ENCODE peak calls at places on chromosomes 6 and 20, in five cellular contexts. One of them, this sample, is unnamed.
A peak's percentile ranks its signal among the peaks of the same experiment; 100 is the strongest.

GRCh38 chr20:49568491-49569151 is 684 bp upstream of the PTGIS start:
- DNase-seq in fibroblast of lung: no peak
- DNase-seq in coronary artery: peak; percentile 74
- DNase-seq in PC-3: no peak
- DNase-seq in upper lobe of right lung: no peak
- DNase-seq in this sample: no peak

GRCh38 chr6:137904822-137905617 is 38.0 kb downstream of the TNFAIP3 start:
- DNase-seq in PC-3: no peak
- DNase-seq in coronary artery: no peak
- DNase-seq in upper lobe of right lung: no peak
- DNase-seq in fibroblast of lung: no peak
- DNase-seq in this sample: no peak

GRCh38 chr6:135675862-135676261 is 175.6 kb upstream of the PDE7B start:
- DNase-seq in fibroblast of lung: peak; percentile 59
- DNase-seq in PC-3: peak; percentile 38
- DNase-seq in coronary artery: no peak
- DNase-seq in upper lobe of right lung: no peak
- DNase-seq in this sample: peak; percentile 29

GRCh38 chr20:19631410-19631809 is 126.6 kb upstream of the RIN2 start:
- DNase-seq in coronary artery: no peak
- DNase-seq in fibroblast of lung: peak; percentile 15
- DNase-seq in upper lobe of right lung: no peak
- DNase-seq in PC-3: no peak
- DNase-seq in this sample: no peak

GRCh38 chr6:10719386-10720228 is 3.3 kb upstream of the TMEM14C start:
- DNase-seq in coronary artery: no peak
- DNase-seq in fibroblast of lung: peak; percentile 25
- DNase-seq in PC-3: peak; percentile 62
- DNase-seq in upper lobe of right lung: peak; percentile 64
- DNase-seq in this sample: no peak

GRCh38 chr20:20255104-20255503 is 112.8 kb upstream of the INSM1 start:
- DNase-seq in upper lobe of right lung: no peak
- DNase-seq in PC-3: no peak
- DNase-seq in fibroblast of lung: no peak
- DNase-seq in coronary artery: no peak
- DNase-seq in this sample: no peak

GRCh38 chr20:63751471-63752271 is 12.1 kb downstream of the SLC2A4RG start:
- DNase-seq in PC-3: no peak
- DNase-seq in coronary artery: no peak
- DNase-seq in upper lobe of right lung: no peak
- DNase-seq in fibroblast of lung: no peak
- DNase-seq in this sample: no peak

GRCh38 chr20:39960522-39961420 is 728.3 kb downstream of the MAFB start:
- DNase-seq in coronary artery: no peak
- DNase-seq in upper lobe of right lung: no peak
- DNase-seq in PC-3: no peak
- DNase-seq in fibroblast of lung: no peak
- DNase-seq in this sample: no peak

GRCh38 chr6:139943391-139943790 is 568.9 kb upstream of the CITED2 start:
- DNase-seq in upper lobe of right lung: no peak
- DNase-seq in PC-3: peak; percentile 65
- DNase-seq in fibroblast of lung: peak; percentile 84
- DNase-seq in coronary artery: no peak
- DNase-seq in this sample: peak; percentile 83

GRCh38 chr6:490251-491037 is 98.9 kb downstream of the IRF4 start:
- DNase-seq in fibroblast of lung: no peak
- DNase-seq in PC-3: no peak
- DNase-seq in upper lobe of right lung: no peak
- DNase-seq in coronary artery: no peak
- DNase-seq in this sample: no peak

GRCh38 chr6:79034865-79035264 is 43.2 kb downstream of the PHIP start:
- DNase-seq in upper lobe of right lung: no peak
- DNase-seq in coronary artery: no peak
- DNase-seq in PC-3: no peak
- DNase-seq in fibroblast of lung: no peak
- DNase-seq in this sample: peak; percentile 27

GRCh38 chr6:158353851-158354508 is 41.7 kb downstream of the TULP4 start:
- DNase-seq in fibroblast of lung: peak; percentile 49
- DNase-seq in upper lobe of right lung: no peak
- DNase-seq in PC-3: no peak
- DNase-seq in coronary artery: no peak
- DNase-seq in this sample: peak; percentile 65

GRCh38 chr20:39823239-39823638 is 861.1 kb downstream of the DHX35 start:
- DNase-seq in fibroblast of lung: peak; percentile 53
- DNase-seq in upper lobe of right lung: no peak
- DNase-seq in coronary artery: no peak
- DNase-seq in PC-3: no peak
- DNase-seq in this sample: no peak

GRCh38 chr20:46903937-46904336 is 9.3 kb downstream of the EYA2 start:
- DNase-seq in upper lobe of right lung: no peak
- DNase-seq in fibroblast of lung: no peak
- DNase-seq in PC-3: no peak
- DNase-seq in coronary artery: no peak
- DNase-seq in this sample: no peak

GRCh38 chr6:133546098-133546497 is 304.9 kb downstream of the EYA4 start:
- DNase-seq in coronary artery: no peak
- DNase-seq in PC-3: no peak
- DNase-seq in fibroblast of lung: peak; percentile 87
- DNase-seq in upper lobe of right lung: no peak
- DNase-seq in this sample: no peak

GRCh38 chr6:34128045-34128444 is 17.8 kb downstream of the GRM4 start:
- DNase-seq in coronary artery: no peak
- DNase-seq in PC-3: no peak
- DNase-seq in fibroblast of lung: no peak
- DNase-seq in upper lobe of right lung: no peak
- DNase-seq in this sample: no peak

GRCh38 chr20:31698803-31699718 is 23.6 kb downstream of the BCL2L1 start:
- DNase-seq in fibroblast of lung: peak; percentile 95
- DNase-seq in coronary artery: no peak
- DNase-seq in PC-3: peak; percentile 88
- DNase-seq in upper lobe of right lung: no peak
- DNase-seq in this sample: peak; percentile 100

GRCh38 chr6:17932362-17932852 is 55.0 kb downstream of the KIF13A start:
- DNase-seq in upper lobe of right lung: no peak
- DNase-seq in coronary artery: peak; percentile 84
- DNase-seq in fibroblast of lung: peak; percentile 83
- DNase-seq in PC-3: no peak
- DNase-seq in this sample: peak; percentile 88

GRCh38 chr6:161374971-161375873 is 101.4 kb upstream of the AGPAT4 start:
- DNase-seq in fibroblast of lung: peak; percentile 76
- DNase-seq in upper lobe of right lung: peak; percentile 89
- DNase-seq in coronary artery: no peak
- DNase-seq in PC-3: peak; percentile 48
- DNase-seq in this sample: peak; percentile 64

GRCh38 chr20:48760403-48760889 is 67.4 kb downstream of the PREX1 start:
- DNase-seq in upper lobe of right lung: no peak
- DNase-seq in fibroblast of lung: no peak
- DNase-seq in coronary artery: no peak
- DNase-seq in PC-3: peak; percentile 86
- DNase-seq in this sample: peak; percentile 69

GRCh38 chr6:2378891-2379652 is 133.7 kb upstream of the GMDS start:
- DNase-seq in coronary artery: no peak
- DNase-seq in fibroblast of lung: peak; percentile 49
- DNase-seq in PC-3: peak; percentile 67
- DNase-seq in upper lobe of right lung: no peak
- DNase-seq in this sample: peak; percentile 84

GRCh38 chr20:21522479-21523397 is 8.9 kb upstream of the NKX2-2 start:
- DNase-seq in fibroblast of lung: no peak
- DNase-seq in upper lobe of right lung: no peak
- DNase-seq in coronary artery: peak; percentile 55
- DNase-seq in PC-3: peak; percentile 44
- DNase-seq in this sample: no peak

GRCh38 chr20:21526776-21527175 is 12.9 kb upstream of the NKX2-2 start:
- DNase-seq in coronary artery: peak; percentile 21
- DNase-seq in upper lobe of right lung: no peak
- DNase-seq in fibroblast of lung: no peak
- DNase-seq in PC-3: peak; percentile 31
- DNase-seq in this sample: no peak

GRCh38 chr20:21521596-21522478 is 8.0 kb upstream of the NKX2-2 start:
- DNase-seq in fibroblast of lung: no peak
- DNase-seq in upper lobe of right lung: no peak
- DNase-seq in coronary artery: no peak
- DNase-seq in PC-3: no peak
- DNase-seq in this sample: no peak

GRCh38 chr20:21523398-21523868 is 9.6 kb upstream of the NKX2-2 start:
- DNase-seq in coronary artery: peak; percentile 31
- DNase-seq in fibroblast of lung: no peak
- DNase-seq in upper lobe of right lung: no peak
- DNase-seq in PC-3: no peak
- DNase-seq in this sample: no peak

DNA sequence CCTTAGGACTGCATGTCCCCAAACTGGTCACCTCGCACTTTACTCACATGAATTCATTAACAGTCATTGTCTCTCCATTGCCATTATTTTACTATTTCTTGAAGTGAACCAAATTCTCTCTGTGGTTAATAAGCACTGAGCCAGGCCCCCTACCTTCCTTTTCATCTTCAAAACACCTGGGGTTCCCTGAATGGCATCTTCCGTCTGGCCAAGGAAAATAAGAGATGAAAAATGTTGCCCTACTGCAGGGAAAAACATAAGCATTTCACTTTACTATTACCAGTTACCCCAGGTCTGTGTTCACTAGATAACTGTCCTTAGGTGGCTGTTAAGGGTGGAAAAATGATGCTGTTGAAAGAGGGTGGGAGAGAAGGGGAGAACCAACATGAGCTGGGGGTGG is 10.0 kb upstream of the NKX2-2 start:
- DNase-seq in fibroblast of lung: no peak
- DNase-seq in upper lobe of right lung: no peak
- DNase-seq in PC-3: no peak
- DNase-seq in coronary artery: peak; percentile 11
- DNase-seq in this sample: no peak
- H3K4me3 ChIP-seq in fibroblast of lung: no peak overlapping the region
- H3K4me3 ChIP-seq in upper lobe of right lung: no peak overlapping the region
- H3K4me3 ChIP-seq in PC-3: no peak overlapping the region
- H3K4me3 ChIP-seq in coronary artery: no peak overlapping the region
- H3K4me3 ChIP-seq in this sample: no peak overlapping the region

GRCh38 chr20:35602851-35603495 is 12.7 kb upstream of the SPAG4 start:
- DNase-seq in upper lobe of right lung: no peak
- DNase-seq in coronary artery: no peak
- DNase-seq in PC-3: no peak
- DNase-seq in fibroblast of lung: no peak
- DNase-seq in this sample: no peak

GRCh38 chr20:35601990-35602389 is 13.6 kb upstream of the SPAG4 start:
- DNase-seq in fibroblast of lung: no peak
- DNase-seq in coronary artery: no peak
- DNase-seq in upper lobe of right lung: no peak
- DNase-seq in PC-3: no peak
- DNase-seq in this sample: no peak

GRCh38 chr20:35599776-35600120 is 15.9 kb upstream of the SPAG4 start:
- DNase-seq in PC-3: no peak
- DNase-seq in upper lobe of right lung: no peak
- DNase-seq in fibroblast of lung: no peak
- DNase-seq in coronary artery: no peak
- DNase-seq in this sample: no peak

GRCh38 chr20:35600176-35600995 is 15.2 kb upstream of the SPAG4 start:
- DNase-seq in upper lobe of right lung: no peak
- DNase-seq in PC-3: no peak
- DNase-seq in fibroblast of lung: no peak
- DNase-seq in coronary artery: no peak
- DNase-seq in this sample: no peak

DNA sequence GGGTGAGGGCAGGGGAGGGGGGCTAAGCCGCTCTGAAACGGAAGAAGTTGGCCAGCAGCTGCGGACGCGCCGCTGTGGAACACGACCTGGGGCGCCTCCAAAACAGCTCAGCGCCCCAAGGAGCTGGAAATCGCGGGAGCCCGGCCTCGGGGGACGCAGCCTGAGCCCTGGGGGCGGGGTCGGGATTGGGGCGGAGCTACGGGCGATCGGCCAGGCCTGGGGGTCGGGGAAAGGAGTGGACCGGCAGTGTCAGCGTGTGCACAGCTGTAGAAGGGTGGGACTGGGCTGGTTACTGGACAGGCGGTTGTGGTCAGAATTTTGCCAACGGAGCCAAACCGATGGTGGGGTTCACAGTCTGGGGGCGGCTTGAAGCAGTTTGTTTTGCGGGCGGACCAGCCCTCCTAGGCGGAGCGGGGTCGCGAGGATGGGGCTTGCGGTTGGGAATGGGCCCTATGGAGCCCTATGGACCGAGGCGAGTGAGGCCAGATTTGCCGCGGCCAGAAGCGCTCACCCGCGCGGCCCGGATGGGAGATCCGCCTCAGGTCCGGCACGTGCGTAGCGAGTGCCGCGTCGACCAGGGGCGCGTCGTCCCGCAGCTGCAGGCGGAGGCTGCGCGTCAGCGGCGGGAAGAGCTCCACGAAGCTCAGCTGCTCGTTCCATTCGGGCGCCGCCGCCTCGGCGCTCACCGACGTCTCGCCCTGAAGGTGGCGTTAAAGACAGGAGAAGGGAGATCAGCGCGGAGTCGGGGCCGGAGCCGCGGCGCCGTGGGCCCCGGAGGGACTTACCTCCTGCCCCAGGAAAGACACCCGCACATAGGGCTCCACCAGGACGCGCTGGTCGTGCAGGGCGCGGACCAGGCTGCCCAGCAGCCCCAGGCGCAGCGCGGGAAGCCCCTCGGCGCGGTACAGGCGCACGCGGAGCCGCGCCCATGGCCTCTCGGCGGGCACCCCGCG is 14.3 kb upstream of the SPAG4 start:
- DNase-seq in PC-3: no peak
- DNase-seq in fibroblast of lung: peak; percentile 72
- DNase-seq in coronary artery: no peak
- DNase-seq in upper lobe of right lung: peak; percentile 91
- DNase-seq in this sample: peak; percentile 65
- TF ChIP-seq CTCF in PC-3: no peak
- TF ChIP-seq CTCF in fibroblast of lung: peak; percentile 22
- TF ChIP-seq CTCF in coronary artery: peak; percentile 19
- TF ChIP-seq CTCF in upper lobe of right lung: peak; percentile 51
- TF ChIP-seq CTCF in this sample: peak; percentile 65

GRCh38 chr20:53303361-53303760 is 290.3 kb downstream of the ZNF217 start:
- DNase-seq in PC-3: no peak
- DNase-seq in fibroblast of lung: no peak
- DNase-seq in upper lobe of right lung: no peak
- DNase-seq in coronary artery: no peak
- DNase-seq in this sample: no peak
- H3K4me3 ChIP-seq in PC-3: no peak overlapping the region
- H3K4me3 ChIP-seq in fibroblast of lung: no peak overlapping the region
- H3K4me3 ChIP-seq in upper lobe of right lung: no peak overlapping the region
- H3K4me3 ChIP-seq in coronary artery: no peak overlapping the region
- H3K4me3 ChIP-seq in this sample: no peak overlapping the region

DNA sequence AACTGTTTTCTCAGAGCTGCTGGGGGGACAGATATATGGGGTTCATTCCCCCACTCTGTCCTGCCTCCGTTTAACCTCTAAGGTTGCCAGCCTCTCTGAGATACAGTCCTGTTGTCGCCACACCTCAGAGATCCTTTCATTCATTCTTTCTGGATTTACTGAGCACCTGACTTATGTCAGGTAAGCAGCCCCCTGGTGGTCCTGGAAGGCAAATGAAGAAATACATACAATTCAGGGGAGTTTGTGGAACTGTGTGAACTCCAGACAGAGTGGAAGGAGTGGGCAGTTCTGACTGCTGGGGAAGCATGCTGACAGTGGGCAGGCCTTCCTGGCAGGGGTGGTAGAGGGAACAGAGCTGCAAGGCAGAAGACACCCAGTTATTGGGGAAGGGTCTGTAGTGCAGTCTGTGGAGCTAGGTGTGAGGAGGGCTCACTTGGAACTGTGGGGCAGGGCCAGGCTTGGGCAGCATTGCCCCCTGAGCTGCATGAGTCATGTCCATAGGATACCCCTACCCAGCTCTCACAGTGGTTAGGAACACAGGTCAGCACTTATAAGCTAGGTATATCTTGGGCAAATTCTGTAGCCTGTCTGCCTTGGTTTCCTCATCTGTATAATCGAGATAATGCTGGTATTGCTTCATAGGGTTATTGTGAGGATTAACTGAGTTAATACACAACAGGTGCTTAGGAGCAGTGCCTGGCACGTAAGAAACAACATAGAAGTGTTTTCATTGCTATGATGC is 12.8 kb upstream of the SGK2 start:
- DNase-seq in fibroblast of lung: no peak
- DNase-seq in coronary artery: no peak
- DNase-seq in PC-3: no peak
- DNase-seq in upper lobe of right lung: peak; percentile 9
- DNase-seq in this sample: no peak
- TF ChIP-seq CTCF in fibroblast of lung: no peak
- TF ChIP-seq CTCF in coronary artery: no peak
- TF ChIP-seq CTCF in PC-3: no peak
- TF ChIP-seq CTCF in upper lobe of right lung: no peak
- TF ChIP-seq CTCF in this sample: no peak